ENCODE peak calls at places on chromosomes 6 and 20, in five cellular contexts. A is fibroblast of lung, M is BJ, W is heart left ventricle, L is psoas muscle. Z is an unnamed sample.
A peak's percentile ranks its signal among the peaks of the same experiment; 100 is the strongest.

GRCh38 chr20:31535298-31535697 is 21.1 kb downstream of the HM13 start:
- DNase-seq in A (no peak), W (no peak), M (no peak), L (no peak), Z (no peak)

GRCh38 chr6:132798820-132799538 is 542 bp upstream of the SLC18B1 start:
- DNase-seq in A (peak; percentile 60), L (peak; percentile 50), M (no peak), W (peak; percentile 77), Z (no peak)

GRCh38 chr6:72553531-72554202 is 68.2 kb upstream of the KCNQ5 start:
- DNase-seq in L (no peak), W (no peak), M (peak; percentile 72), A (peak; percentile 96), Z (peak; percentile 65)

GRCh38 chr6:107587402-107587801 is 97.5 kb downstream of the SOBP start:
- DNase-seq in A (no peak), W (no peak), M (no peak), L (no peak), Z (no peak)

GRCh38 chr6:138410972-138411667 is 7.1 kb downstream of the HEBP2 start:
- DNase-seq in W (no peak), M (no peak), L (no peak), A (peak; percentile 67), Z (no peak)

GRCh38 chr6:40164345-40164755 is 230.1 kb upstream of the MOCS1 start:
- DNase-seq in W (no peak), L (peak; percentile 13), M (no peak), A (no peak), Z (peak; percentile 1)

GRCh38 chr20:7912551-7912950 is 27.7 kb downstream of the HAO1 start:
- DNase-seq in A (no peak), L (no peak), M (no peak), W (no peak), Z (no peak)

GRCh38 chr20:43667341-43668132 is 623 bp downstream of the MYBL2 start:
- DNase-seq in M (no peak), A (peak; percentile 13), L (no peak), W (no peak), Z (no peak)

GRCh38 chr6:9481292-9482029 is 933.4 kb downstream of the TFAP2A start:
- DNase-seq in W (no peak), L (no peak), M (no peak), A (peak; percentile 53), Z (no peak)

GRCh38 chr6:45163952-45164766 is 164.0 kb upstream of the RUNX2 start:
- DNase-seq in L (no peak), W (no peak), A (peak; percentile 66), M (no peak), Z (no peak)

GRCh38 chr6:43052842-43053544 is 658 bp downstream of the CUL7 start:
- DNase-seq in M (no peak), A (peak; percentile 20), W (peak; percentile 41), L (no peak), Z (no peak)

GRCh38 chr20:58864346-58864745 is 11.8 kb downstream of the GNAS start:
- DNase-seq in W (no peak), M (no peak), L (no peak), A (no peak), Z (no peak)

GRCh38 chr6:170480045-170480714 is 72.9 kb downstream of the PSMB1 start:
- DNase-seq in A (no peak), L (no peak), M (no peak), W (no peak), Z (no peak)

DNA sequence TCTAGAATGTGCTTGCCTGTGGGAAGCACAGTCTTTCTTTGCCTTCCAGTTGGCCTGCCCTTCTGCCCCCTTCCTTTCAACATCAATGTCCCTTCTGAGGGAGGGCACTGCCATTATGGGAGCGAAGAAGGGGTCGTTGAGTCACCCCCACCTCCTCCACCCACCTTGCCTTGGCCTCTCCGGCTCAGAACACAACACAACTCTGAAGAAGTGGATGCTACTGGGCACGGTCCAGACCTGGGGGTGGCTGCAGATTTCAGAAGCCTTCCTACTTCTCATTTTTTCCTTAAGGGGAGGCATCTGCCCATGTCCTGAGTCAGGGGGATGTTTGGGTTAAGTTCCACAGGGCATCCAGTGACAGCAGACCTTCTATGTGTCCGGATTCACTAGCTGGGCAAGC is 72.1 kb downstream of the GFOD1 start:
- DNase-seq in M (no peak), L (no peak), A (no peak), W (no peak), Z (no peak)
- H3K4me3 ChIP-seq in M (no peak overlapping the region), L (no peak overlapping the region), A (no peak overlapping the region), W (no peak overlapping the region), Z (no peak overlapping the region)

DNA sequence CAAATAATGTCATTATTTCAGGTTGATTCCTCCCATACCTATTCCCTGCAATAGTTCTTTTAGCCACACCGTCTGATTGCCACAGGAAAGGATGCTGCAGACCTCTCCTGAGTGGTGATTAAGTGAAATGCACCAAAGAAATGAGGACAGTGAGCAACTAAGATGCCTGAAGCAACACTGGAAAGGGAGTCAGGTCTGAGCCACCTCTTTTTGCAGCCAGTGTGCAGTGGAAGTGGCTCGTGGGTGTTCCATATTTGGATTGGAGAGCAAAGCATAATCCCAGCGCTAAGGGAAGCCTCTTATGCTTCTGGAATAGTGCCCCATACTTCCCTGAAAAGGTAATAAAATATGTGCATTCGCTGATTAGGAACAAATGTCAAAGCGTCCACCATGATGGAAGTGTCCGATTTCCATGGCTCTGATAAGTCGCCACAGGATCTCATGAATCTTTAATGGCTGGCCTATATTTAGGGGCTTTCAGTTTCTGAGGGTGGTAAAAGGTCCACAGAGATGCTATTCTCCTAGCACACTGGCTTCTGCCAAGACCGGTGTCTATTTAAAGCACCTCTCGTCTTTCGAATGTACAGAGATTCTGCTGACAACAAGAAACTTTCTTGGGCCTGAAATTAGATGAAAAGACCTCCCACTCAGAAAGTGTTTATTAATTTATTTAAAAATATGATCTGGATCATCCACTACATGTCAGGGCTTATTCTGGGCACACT is 253.9 kb downstream of the SLC24A3 start:
- DNase-seq in M (no peak), L (no peak), A (no peak), W (no peak), Z (no peak)
- H3K4me3 ChIP-seq in M (no peak overlapping the region), L (peak overlapping the region; percentile 5), A (no peak overlapping the region), W (no peak overlapping the region), Z (no peak overlapping the region)

DNA sequence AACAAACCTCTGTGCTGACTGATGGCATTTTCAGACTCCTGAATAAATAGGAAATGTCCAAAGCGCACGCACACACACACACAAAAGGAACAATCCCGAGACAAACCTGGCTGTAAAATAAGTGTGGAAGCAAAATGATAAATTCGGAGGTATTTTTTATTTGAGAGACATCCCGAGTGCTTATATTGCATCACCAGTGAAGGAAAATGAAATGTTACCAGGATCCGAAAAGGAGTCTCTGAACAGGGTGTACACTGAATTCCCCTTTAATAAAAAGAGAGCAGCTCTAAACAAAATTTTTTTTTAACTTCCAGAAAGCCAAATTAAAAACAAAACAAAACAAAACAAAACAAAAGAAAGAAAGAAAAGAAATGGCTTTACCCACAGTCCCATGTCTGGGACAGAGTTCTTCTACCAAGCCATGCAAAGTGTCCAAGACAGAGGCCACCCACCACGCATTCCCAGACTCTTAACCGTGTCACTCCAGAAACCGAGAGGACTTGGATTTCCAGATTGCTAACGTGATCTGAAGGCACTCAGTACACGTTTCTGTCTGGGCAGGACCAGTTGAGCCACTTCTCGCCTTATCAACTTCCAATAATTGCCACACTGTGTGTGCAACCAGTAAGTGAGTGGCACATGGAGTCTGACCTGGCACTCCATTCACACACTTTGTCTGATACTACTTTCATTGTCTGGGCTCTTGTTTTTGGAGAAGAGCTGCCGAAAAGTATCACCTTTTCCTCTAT is 820 bp downstream of the ME1 start:
- DNase-seq in A (peak; percentile 57), L (peak; percentile 30), W (no peak), M (no peak), Z (no peak)
- H3K4me3 ChIP-seq in A (peak overlapping the region; percentile 60), L (peak overlapping the region; percentile 89), W (peak overlapping the region; percentile 73), M (peak overlapping the region; percentile 69), Z (peak overlapping the region; percentile 75)

DNA sequence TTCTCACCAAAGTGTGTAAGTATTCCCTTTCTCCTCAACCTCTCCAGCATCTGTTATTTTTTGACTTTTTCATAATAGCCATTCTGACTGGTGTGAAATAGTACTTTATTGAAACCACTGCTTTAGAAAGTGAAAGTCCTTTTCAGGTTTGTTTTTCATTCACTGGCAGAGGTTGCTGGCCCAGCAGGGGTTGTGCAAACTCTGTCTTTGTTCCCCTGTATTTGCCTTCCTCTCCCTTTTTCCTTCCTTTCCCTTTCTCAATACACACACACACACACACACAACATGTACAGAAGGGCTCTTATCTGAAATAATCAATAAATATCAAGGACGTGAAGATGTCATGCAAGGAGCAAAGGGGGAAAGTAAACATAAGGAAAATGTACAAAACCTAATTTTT is 99.8 kb downstream of the LY86 start:
- DNase-seq in M (no peak), A (no peak), W (no peak), L (no peak), Z (no peak)
- H3K4me3 ChIP-seq in M (no peak overlapping the region), A (no peak overlapping the region), W (no peak overlapping the region), L (no peak overlapping the region), Z (no peak overlapping the region)

DNA sequence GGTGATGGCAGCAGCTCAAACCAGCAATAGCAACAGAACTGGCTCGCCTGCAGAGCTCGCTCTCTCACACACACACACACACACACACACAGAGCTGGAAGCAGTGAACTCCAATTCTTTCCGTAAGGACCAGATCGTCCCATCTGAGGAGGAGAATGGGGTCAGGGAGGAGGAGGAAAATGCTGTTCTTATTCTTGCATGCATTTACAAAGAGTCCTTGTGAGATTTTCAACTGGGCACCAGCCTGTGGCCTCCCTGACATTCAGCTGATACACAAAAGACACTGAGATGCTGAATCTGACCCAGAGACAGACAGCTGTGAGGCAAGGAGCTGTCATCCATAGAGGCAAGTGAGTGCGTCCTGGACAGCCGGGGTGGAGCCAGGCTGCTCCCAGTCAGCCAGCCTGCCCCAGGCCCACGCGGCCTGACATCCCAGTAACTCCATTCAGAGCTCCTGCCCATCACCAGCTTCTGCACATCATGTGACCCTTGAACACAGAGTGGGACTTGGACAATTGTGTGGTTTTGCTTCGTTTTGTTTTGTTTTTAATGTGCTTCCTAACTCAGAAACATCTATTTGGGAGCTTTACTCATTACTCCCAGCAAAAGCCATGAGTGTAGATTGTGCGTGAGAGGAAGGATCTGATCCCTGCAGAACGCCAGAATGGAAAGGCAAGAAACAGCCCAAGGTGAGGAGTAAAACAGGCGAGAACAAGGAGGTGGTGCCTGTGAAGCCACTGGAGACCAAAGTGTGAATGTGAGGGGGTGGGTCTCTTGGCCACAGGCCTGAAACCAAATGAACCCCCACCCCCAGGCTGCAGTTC is 2.1 kb downstream of the SERPINB9 start:
- DNase-seq in W (no peak), M (no peak), L (no peak), A (no peak), Z (no peak)
- H3K4me3 ChIP-seq in W (peak overlapping the region; percentile 70), M (no peak overlapping the region), L (peak overlapping the region; percentile 34), A (no peak overlapping the region), Z (no peak overlapping the region)

GRCh38 chr6:86936834-86937218 is 502 bp upstream of the HTR1E start:
- DNase-seq in A (no peak), W (no peak), L (no peak), M (no peak), Z (no peak)
- H3K4me3 ChIP-seq in A (peak overlapping the region; percentile 42), W (no peak overlapping the region), L (peak overlapping the region; percentile 34), M (no peak overlapping the region), Z (no peak overlapping the region)

GRCh38 chr6:119313937-119314893 is 35.3 kb downstream of the MAN1A1 start:
- DNase-seq in M (no peak), W (no peak), A (no peak), L (no peak), Z (no peak)
- H3K4me3 ChIP-seq in M (no peak overlapping the region), W (no peak overlapping the region), A (no peak overlapping the region), L (no peak overlapping the region), Z (no peak overlapping the region)